ENCODE peak calls at places on chromosomes 1 and 21, in five cellular contexts. One of them, this sample, is unnamed.

GRCh38 chr21:37758997-37759396 is 157.3 kb downstream of the KCNJ6 start:
- DNase-seq in Peyer's patch: peak
- DNase-seq in H7: peak
- DNase-seq in fibroblast of lung: peak
- DNase-seq in BJ: no peak
- DNase-seq in this sample: no peak

GRCh38 chr1:224472806-224473205 is 38.2 kb upstream of the WDR26 start:
- DNase-seq in Peyer's patch: no peak
- DNase-seq in H7: no peak
- DNase-seq in fibroblast of lung: no peak
- DNase-seq in BJ: no peak
- DNase-seq in this sample: no peak

GRCh38 chr1:73781257-73781656 is 416.7 kb downstream of the LRRIQ3 start:
- DNase-seq in Peyer's patch: no peak
- DNase-seq in H7: no peak
- DNase-seq in fibroblast of lung: no peak
- DNase-seq in BJ: no peak
- DNase-seq in this sample: no peak

GRCh38 chr21:34534522-34534921 is 22.5 kb upstream of the KCNE1 start:
- DNase-seq in Peyer's patch: no peak
- DNase-seq in H7: no peak
- DNase-seq in fibroblast of lung: no peak
- DNase-seq in BJ: no peak
- DNase-seq in this sample: no peak

GRCh38 chr21:44802396-44803153 is 955 bp upstream of the UBE2G2 start:
- DNase-seq in Peyer's patch: no peak
- DNase-seq in H7: peak
- DNase-seq in fibroblast of lung: peak
- DNase-seq in BJ: no peak
- DNase-seq in this sample: no peak

GRCh38 chr21:36719614-36720013 is 20.7 kb downstream of the SIM2 start:
- DNase-seq in Peyer's patch: peak
- DNase-seq in H7: peak
- DNase-seq in fibroblast of lung: no peak
- DNase-seq in BJ: no peak
- DNase-seq in this sample: no peak

GRCh38 chr1:145965119-145965744 is 742 bp downstream of the POLR3GL start:
- DNase-seq in Peyer's patch: no peak
- DNase-seq in H7: no peak
- DNase-seq in fibroblast of lung: no peak
- DNase-seq in BJ: no peak
- DNase-seq in this sample: no peak

GRCh38 chr1:24155011-24155782 is 12.3 kb upstream of the IL22RA1 start:
- DNase-seq in Peyer's patch: no peak
- DNase-seq in H7: peak
- DNase-seq in fibroblast of lung: no peak
- DNase-seq in BJ: no peak
- DNase-seq in this sample: no peak

GRCh38 chr1:226751214-226751613 is 12.1 kb upstream of the ITPKB start:
- DNase-seq in Peyer's patch: no peak
- DNase-seq in H7: no peak
- DNase-seq in fibroblast of lung: no peak
- DNase-seq in BJ: no peak
- DNase-seq in this sample: no peak

GRCh38 chr1:109740615-109741373 is at the start of gene GSTM3:
- DNase-seq in Peyer's patch: no peak
- DNase-seq in H7: no peak
- DNase-seq in fibroblast of lung: no peak
- DNase-seq in BJ: no peak
- DNase-seq in this sample: no peak
- H3K4me3 ChIP-seq in Peyer's patch: peak
- H3K4me3 ChIP-seq in H7: peak
- H3K4me3 ChIP-seq in fibroblast of lung: peak
- H3K4me3 ChIP-seq in BJ: peak
- H3K4me3 ChIP-seq in this sample: peak

GRCh38 chr1:163538682-163539081 is 216.9 kb downstream of the NUF2 start:
- DNase-seq in Peyer's patch: no peak
- DNase-seq in H7: no peak
- DNase-seq in fibroblast of lung: no peak
- DNase-seq in BJ: peak
- DNase-seq in this sample: no peak
- H3K4me3 ChIP-seq in Peyer's patch: no peak
- H3K4me3 ChIP-seq in H7: no peak
- H3K4me3 ChIP-seq in fibroblast of lung: no peak
- H3K4me3 ChIP-seq in BJ: no peak
- H3K4me3 ChIP-seq in this sample: no peak

DNA sequence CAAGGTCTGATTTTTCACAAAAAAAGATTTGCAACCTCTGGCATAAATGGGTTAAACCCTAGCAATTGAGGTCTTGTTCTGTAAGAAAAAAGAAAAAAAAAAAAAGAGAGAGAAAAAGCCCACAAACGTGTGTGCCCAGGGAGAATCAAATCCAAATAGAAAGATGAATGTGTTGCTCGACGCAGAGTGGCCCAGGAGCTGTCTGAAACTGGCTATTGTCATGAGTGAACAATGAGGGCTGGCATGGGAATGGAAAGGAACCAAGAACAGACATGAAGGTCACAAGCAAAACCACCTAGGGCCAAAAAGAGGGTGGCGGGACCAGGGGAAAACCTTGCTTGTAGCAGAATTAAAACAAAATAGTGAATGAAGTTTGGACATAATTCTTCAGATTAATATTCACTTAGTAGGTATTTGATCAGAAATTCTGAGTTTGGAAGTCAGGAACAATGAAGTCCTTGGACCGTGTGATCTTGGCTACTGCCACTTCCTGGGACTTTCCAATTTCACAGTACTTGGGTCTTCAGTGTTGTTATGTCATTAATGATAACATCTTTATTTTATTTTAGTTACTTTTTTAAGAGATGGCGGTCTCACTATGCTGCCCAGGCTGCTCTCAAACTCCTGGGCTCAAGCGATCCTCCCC is 3.1 kb downstream of the ENO1 start:
- DNase-seq in Peyer's patch: no peak
- DNase-seq in H7: no peak
- DNase-seq in fibroblast of lung: no peak
- DNase-seq in BJ: no peak
- DNase-seq in this sample: peak
- H3K4me3 ChIP-seq in Peyer's patch: no peak
- H3K4me3 ChIP-seq in H7: peak
- H3K4me3 ChIP-seq in fibroblast of lung: peak
- H3K4me3 ChIP-seq in BJ: peak
- H3K4me3 ChIP-seq in this sample: no peak

GRCh38 chr1:207054476-207054875 is 1.4 kb downstream of the PFKFB2 start:
- DNase-seq in Peyer's patch: no peak
- DNase-seq in H7: no peak
- DNase-seq in fibroblast of lung: no peak
- DNase-seq in BJ: no peak
- DNase-seq in this sample: no peak
- H3K4me3 ChIP-seq in Peyer's patch: peak
- H3K4me3 ChIP-seq in H7: no peak
- H3K4me3 ChIP-seq in fibroblast of lung: no peak
- H3K4me3 ChIP-seq in BJ: no peak
- H3K4me3 ChIP-seq in this sample: no peak

This sample was measured in CD4-positive, alpha-beta memory T cell.